ENCODE peak calls at places on chromosomes 5 and 9, in nine cellular contexts. L, X, B, Y, O, C, R, V and S are unnamed samples.

GRCh38 chr5:36820900-36821299 is 55.7 kb upstream of the NIPBL start:
- DNase-seq in L (no peak), X (no peak), B (no peak), Y (no peak), O (no peak), C (no peak), R (no peak), V (no peak), S (no peak)

GRCh38 chr5:173410459-173411233 is 82.4 kb upstream of the STC2 start:
- DNase-seq in L (no peak), X (no peak), B (peak; percentile 70), Y (no peak), O (no peak), C (no peak), R (no peak), V (no peak), S (no peak)

GRCh38 chr9:118331622-118332045 is 627.4 kb downstream of the TLR4 start:
- DNase-seq in L (no peak), X (no peak), B (no peak), Y (no peak), O (no peak), C (no peak), R (peak; percentile 37), V (no peak), S (no peak)

GRCh38 chr5:80140496-80140895 is 105.3 kb downstream of the THBS4 start:
- DNase-seq in L (no peak), X (no peak), B (no peak), Y (no peak), O (no peak), C (no peak), R (no peak), V (no peak), S (no peak)

GRCh38 chr5:122259995-122260394 is 52.0 kb upstream of the SNCAIP start:
- DNase-seq in L (no peak), X (no peak), B (peak; percentile 62), Y (no peak), O (no peak), C (no peak), R (no peak), V (no peak), S (no peak)

GRCh38 chr5:138035605-138036537 is 3.0 kb upstream of the FAM13B start:
- DNase-seq in L (no peak), X (peak; percentile 76), B (peak; percentile 75), Y (peak; percentile 90), O (peak; percentile 90), C (peak; percentile 88), R (peak; percentile 48), V (peak; percentile 53), S (no peak)

GRCh38 chr5:1974501-1975405 is 92.0 kb upstream of the IRX4 start:
- DNase-seq in L (no peak), X (no peak), B (no peak), Y (no peak), O (no peak), C (no peak), R (no peak), V (no peak), S (no peak)

GRCh38 chr9:93108301-93109041 is 12.5 kb downstream of the CARD19 start:
- DNase-seq in L (peak; percentile 56), X (no peak), B (peak; percentile 64), Y (peak; percentile 29), O (no peak), C (no peak), R (peak; percentile 27), V (no peak), S (peak; percentile 2)

GRCh38 chr5:65126192-65126591 is 355.5 kb downstream of the ADAMTS6 start:
- DNase-seq in L (no peak), X (no peak), B (no peak), Y (no peak), O (no peak), C (no peak), R (peak; percentile 49), V (no peak), S (no peak)

GRCh38 chr9:89529243-89530030 is 31.5 kb upstream of the SEMA4D start:
- DNase-seq in L (no peak), X (peak; percentile 40), B (no peak), Y (no peak), O (no peak), C (no peak), R (no peak), V (no peak), S (no peak)

GRCh38 chr9:37645903-37646506 is 4.7 kb upstream of the FRMPD1 start:
- DNase-seq in L (no peak), X (no peak), B (no peak), Y (no peak), O (no peak), C (no peak), R (no peak), V (no peak), S (no peak)
- H3K4me1 ChIP-seq in L (peaks cover under 1% of the 10 kb centered on the region), X (no peaks in the 10 kb centered on the region), B (peaks cover 1% of the 10 kb centered on the region), Y (no peaks in the 10 kb centered on the region), O (no peaks in the 10 kb centered on the region), C (no peaks in the 10 kb centered on the region), R (peaks cover 2% of the 10 kb centered on the region), V (peaks cover 3% of the 10 kb centered on the region), S (no peaks in the 10 kb centered on the region)

GRCh38 chr9:81664638-81665513 is 24.5 kb downstream of the TLE1 start:
- DNase-seq in L (no peak), X (no peak), B (no peak), Y (peak; percentile 48), O (no peak), C (no peak), R (no peak), V (no peak), S (no peak)

GRCh38 chr9:81669011-81669739 is 20.2 kb downstream of the TLE1 start:
- DNase-seq in L (no peak), X (no peak), B (no peak), Y (no peak), O (no peak), C (no peak), R (no peak), V (no peak), S (no peak)

GRCh38 chr9:81661339-81661738 is 28.0 kb downstream of the TLE1 start:
- DNase-seq in L (no peak), X (no peak), B (no peak), Y (no peak), O (no peak), C (no peak), R (no peak), V (no peak), S (no peak)

GRCh38 chr9:81665514-81665838 is 23.9 kb downstream of the TLE1 start:
- DNase-seq in L (no peak), X (no peak), B (no peak), Y (no peak), O (no peak), C (no peak), R (no peak), V (no peak), S (no peak)

GRCh38 chr9:81666123-81666522 is 23.2 kb downstream of the TLE1 start:
- DNase-seq in L (no peak), X (no peak), B (no peak), Y (no peak), O (no peak), C (no peak), R (no peak), V (no peak), S (no peak)
- H3K4me1 ChIP-seq in L (peaks cover 22% of the 10 kb centered on the region), X (no peaks in the 10 kb centered on the region), B (peaks cover 65% of the 10 kb centered on the region), Y (no peaks in the 10 kb centered on the region), O (no peaks in the 10 kb centered on the region), C (no peaks in the 10 kb centered on the region), R (peaks cover 29% of the 10 kb centered on the region), V (no peaks in the 10 kb centered on the region), S (peaks cover 19% of the 10 kb centered on the region)

GRCh38 chr9:110048976-110049698 is 158.8 kb downstream of the C9orf152 start:
- DNase-seq in L (no peak), X (peak; percentile 3), B (no peak), Y (peak; percentile 36), O (no peak), C (peak; percentile 35), R (no peak), V (no peak), S (no peak)
- H3K4me1 ChIP-seq in L (peaks cover 11% of the 10 kb centered on the region), X (peaks cover 27% of the 10 kb centered on the region), B (peaks cover 32% of the 10 kb centered on the region), Y (peaks cover 47% of the 10 kb centered on the region), O (peaks cover 20% of the 10 kb centered on the region), C (peaks cover 14% of the 10 kb centered on the region), R (peaks cover 36% of the 10 kb centered on the region), V (peaks cover 5% of the 10 kb centered on the region), S (peaks cover 20% of the 10 kb centered on the region)

GRCh38 chr5:76684756-76685594 is 31.0 kb upstream of the F2R start:
- DNase-seq in L (no peak), X (no peak), B (no peak), Y (no peak), O (no peak), C (no peak), R (no peak), V (no peak), S (no peak)
- H3K4me1 ChIP-seq in L (no peaks in the 10 kb centered on the region), X (no peaks in the 10 kb centered on the region), B (no peaks in the 10 kb centered on the region), Y (no peaks in the 10 kb centered on the region), O (peaks cover 14% of the 10 kb centered on the region), C (peaks cover 37% of the 10 kb centered on the region), R (peaks cover 7% of the 10 kb centered on the region), V (no peaks in the 10 kb centered on the region), S (peaks cover 12% of the 10 kb centered on the region)

GRCh38 chr5:15391648-15392392 is 108.2 kb upstream of the FBXL7 start:
- DNase-seq in L (no peak), X (no peak), B (no peak), Y (no peak), O (no peak), C (no peak), R (no peak), V (no peak), S (no peak)
- H3K4me1 ChIP-seq in L (no peaks in the 10 kb centered on the region), X (no peaks in the 10 kb centered on the region), B (no peaks in the 10 kb centered on the region), Y (no peaks in the 10 kb centered on the region), O (no peaks in the 10 kb centered on the region), C (no peaks in the 10 kb centered on the region), R (no peaks in the 10 kb centered on the region), V (no peaks in the 10 kb centered on the region), S (peaks cover 17% of the 10 kb centered on the region)

DNA sequence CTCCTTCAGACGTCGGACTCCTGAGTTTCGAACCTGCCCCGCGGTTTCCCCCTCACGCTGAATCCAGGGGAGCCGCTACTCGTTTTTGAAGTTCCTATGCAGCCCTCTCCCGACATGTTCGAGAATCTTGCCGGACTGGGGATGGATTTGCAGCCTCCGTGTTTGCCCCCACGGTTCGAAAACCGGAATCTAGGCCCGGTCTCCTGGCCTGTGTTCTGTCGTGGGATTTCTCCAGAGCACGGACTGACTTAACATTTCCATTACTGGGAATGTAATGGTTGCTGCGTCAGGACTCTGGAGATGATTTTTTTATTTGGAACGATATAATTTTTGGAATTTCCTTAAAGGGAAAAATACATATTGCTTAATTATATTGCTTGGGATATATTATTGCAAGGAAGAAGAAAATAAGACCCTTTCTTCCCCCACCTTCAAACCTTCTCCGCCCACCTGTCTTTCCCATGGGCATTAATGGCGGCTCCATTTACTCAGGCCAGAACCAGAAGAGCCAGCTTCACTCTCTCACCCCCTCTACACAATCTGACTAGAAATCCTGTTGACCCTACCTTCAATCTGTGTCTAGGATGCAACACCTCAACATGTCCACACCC is 8.5 kb upstream of the MGAT1 start:
- DNase-seq in L (no peak), X (no peak), B (peak; percentile 83), Y (no peak), O (no peak), C (no peak), R (no peak), V (no peak), S (no peak)
- H3K4me1 ChIP-seq in L (peaks cover 44% of the 10 kb centered on the region), X (peaks cover 57% of the 10 kb centered on the region), B (peaks cover 41% of the 10 kb centered on the region), Y (peaks cover 79% of the 10 kb centered on the region), O (peaks cover 20% of the 10 kb centered on the region), C (peaks cover 42% of the 10 kb centered on the region), R (peaks cover 46% of the 10 kb centered on the region), V (peaks cover 49% of the 10 kb centered on the region), S (peaks cover 35% of the 10 kb centered on the region)

GRCh38 chr5:67235399-67236110 is 39.0 kb upstream of the CD180 start:
- DNase-seq in L (no peak), X (no peak), B (no peak), Y (no peak), O (no peak), C (peak; percentile 57), R (no peak), V (no peak), S (no peak)
- H3K4me1 ChIP-seq in L (no peaks in the 10 kb centered on the region), X (no peaks in the 10 kb centered on the region), B (peaks cover 60% of the 10 kb centered on the region), Y (no peaks in the 10 kb centered on the region), O (peaks cover 2% of the 10 kb centered on the region), C (peaks cover 15% of the 10 kb centered on the region), R (peaks cover 11% of the 10 kb centered on the region), V (no peaks in the 10 kb centered on the region), S (peaks cover 8% of the 10 kb centered on the region)

GRCh38 chr5:151063136-151063544 is 17.7 kb downstream of the TNIP1 start:
- DNase-seq in L (no peak), X (no peak), B (no peak), Y (no peak), O (no peak), C (no peak), R (peak; percentile 73), V (no peak), S (no peak)
- H3K4me1 ChIP-seq in L (peaks cover 19% of the 10 kb centered on the region), X (peaks cover 58% of the 10 kb centered on the region), B (peaks cover 82% of the 10 kb centered on the region), Y (peaks cover 24% of the 10 kb centered on the region), O (peaks cover 13% of the 10 kb centered on the region), C (no peaks in the 10 kb centered on the region), R (peaks cover 84% of the 10 kb centered on the region), V (peaks cover 28% of the 10 kb centered on the region), S (peaks cover 47% of the 10 kb centered on the region)